ENCODE peak calls at places on chromosomes 1 and 21, in four cellular contexts. Z is IMR-90, I is spleen, P is heart right ventricle. W is an unnamed sample. For H3K4me1, the result is how much of the 10 kb centered on the place peaks cover.

GRCh38 chr1:3869751-3870301 is 12.6 kb downstream of the DFFB start:
- DNase-seq in P (no peak), I (no peak), Z (no peak), W (no peak)

GRCh38 chr21:25907573-25908275 is 173.0 kb downstream of the GABPA start:
- DNase-seq in P (no peak), I (no peak), Z (no peak), W (no peak)

GRCh38 chr1:8343044-8343443 is 25.1 kb downstream of the SLC45A1 start:
- DNase-seq in I (no peak), P (no peak), Z (no peak), W (no peak)

GRCh38 chr1:42933610-42934009 is 25.1 kb downstream of the SLC2A1 start:
- DNase-seq in P (no peak), Z (no peak), I (peak), W (no peak)

GRCh38 chr1:43056981-43057391 is 98.3 kb upstream of the SLC2A1 start:
- DNase-seq in I (no peak), P (no peak), Z (peak), W (no peak)

GRCh38 chr1:22056043-22056442 is 3.5 kb downstream of the CDC42 start:
- DNase-seq in Z (peak), P (no peak), I (no peak), W (no peak)

GRCh38 chr1:212982430-212983152 is 32.2 kb downstream of the VASH2 start:
- DNase-seq in Z (peak), I (no peak), P (no peak), W (no peak)

GRCh38 chr1:185824106-185824505 is 89.9 kb downstream of the HMCN1 start:
- DNase-seq in Z (no peak), I (no peak), P (no peak), W (no peak)

GRCh38 chr1:32933742-32934322 is 30.8 kb downstream of the RNF19B start:
- DNase-seq in Z (peak), P (no peak), I (no peak), W (peak)

GRCh38 chr1:19411612-19412011 is 73.7 kb downstream of the CAPZB start:
- DNase-seq in P (no peak), Z (no peak), I (no peak), W (no peak)

GRCh38 chr21:25507522-25507921 is 99.8 kb downstream of the MRPL39 start:
- DNase-seq in P (no peak), Z (peak), I (no peak), W (no peak)

GRCh38 chr1:117561551-117561950 is 44.3 kb upstream of the TENT5C start:
- DNase-seq in P (no peak), I (no peak), Z (no peak), W (no peak)

GRCh38 chr1:78722947-78723346 is 73.3 kb downstream of the IFI44 start:
- DNase-seq in P (no peak), Z (peak), I (no peak), W (no peak)

GRCh38 chr1:114126696-114127095 is 27.0 kb downstream of the SYT6 start:
- DNase-seq in P (no peak), Z (no peak), I (peak), W (no peak)

GRCh38 chr21:44391345-44392091 is 38.1 kb downstream of the TRPM2 start:
- DNase-seq in P (peak), Z (no peak), I (no peak), W (no peak)

GRCh38 chr1:206411321-206411720 is 59.0 kb upstream of the IKBKE start:
- DNase-seq in I (no peak), P (no peak), Z (no peak), W (no peak)

GRCh38 chr1:41758490-41758889 is 160.2 kb downstream of the HIVEP3 start:
- DNase-seq in I (no peak), Z (no peak), P (no peak), W (no peak)

GRCh38 chr1:223492044-223492443 is 98.8 kb downstream of the CCDC185 start:
- DNase-seq in P (no peak), Z (no peak), I (no peak), W (no peak)

GRCh38 chr1:241606544-241606943 is 33.6 kb downstream of the CHML start:
- DNase-seq in Z (no peak), I (no peak), P (no peak), W (no peak)

GRCh38 chr21:45414396-45415187 is 9.6 kb downstream of the COL18A1 start:
- DNase-seq in P (no peak), I (peak), Z (no peak), W (no peak)

GRCh38 chr1:218339267-218339831 is 5.8 kb upstream of the TGFB2 start:
- DNase-seq in I (no peak), Z (peak), P (no peak), W (no peak)

GRCh38 chr1:206706806-206707205 is 22.1 kb downstream of the MAPKAPK2 start:
- DNase-seq in I (no peak), P (no peak), Z (no peak), W (no peak)

GRCh38 chr1:76142771-76143540 is 68.4 kb downstream of the ST6GALNAC3 start:
- DNase-seq in I (no peak), P (no peak), Z (no peak), W (no peak)

GRCh38 chr21:36150192-36150711 is 6.4 kb upstream of the DOP1B start:
- DNase-seq in Z (peak), I (no peak), P (no peak), W (no peak)

GRCh38 chr1:181166377-181167196 is 78.1 kb downstream of the IER5 start:
- DNase-seq in Z (peak), I (no peak), P (no peak), W (peak)

GRCh38 chr1:30377230-30378022 is 346.0 kb downstream of the MATN1 start:
- DNase-seq in Z (no peak), I (no peak), P (no peak), W (no peak)

GRCh38 chr1:56834137-56834900 is 15.1 kb upstream of the FYB2 start:
- DNase-seq in Z (no peak), P (no peak), I (no peak), W (no peak)

GRCh38 chr1:184959626-184960025 is 14.7 kb downstream of the NIBAN1 start:
- DNase-seq in P (no peak), I (no peak), Z (no peak), W (no peak)

GRCh38 chr1:230185076-230186001 is 118.3 kb downstream of the GALNT2 start:
- DNase-seq in Z (no peak), P (no peak), I (no peak), W (no peak)

GRCh38 chr1:12127206-12127810 is 39.5 kb upstream of the TNFRSF1B start:
- DNase-seq in P (no peak), I (no peak), Z (no peak), W (no peak)

GRCh38 chr1:19439464-19440171 is 45.7 kb downstream of the CAPZB start:
- DNase-seq in Z (no peak), P (peak), I (no peak), W (no peak)

GRCh38 chr1:170562644-170563338 is 30.8 kb downstream of the GORAB start:
- DNase-seq in I (no peak), Z (peak), P (peak), W (no peak)

GRCh38 chr1:17617787-17618557 is 78.5 kb downstream of the ARHGEF10L start:
- DNase-seq in I (no peak), P (peak), Z (peak), W (no peak)

GRCh38 chr1:19086176-19086875 is 123.7 kb downstream of the UBR4 start:
- DNase-seq in P (peak), I (no peak), Z (no peak), W (no peak)

GRCh38 chr1:98794196-98794886 is 132.8 kb downstream of the SNX7 start:
- DNase-seq in Z (peak), P (no peak), I (no peak), W (peak)

GRCh38 chr1:86068126-86068805 is 88.3 kb downstream of the COL24A1 start:
- DNase-seq in I (no peak), P (no peak), Z (peak), W (no peak)

GRCh38 chr21:45158491-45159423 is 84.4 kb downstream of the ADARB1 start:
- DNase-seq in I (no peak), P (no peak), Z (no peak), W (no peak)

GRCh38 chr1:181149326-181150000 is 61.0 kb downstream of the IER5 start:
- DNase-seq in P (no peak), Z (no peak), I (peak), W (no peak)

GRCh38 chr1:166937962-166938361 is 37.4 kb downstream of the ILDR2 start:
- DNase-seq in I (no peak), Z (no peak), P (no peak), W (no peak)

DNA sequence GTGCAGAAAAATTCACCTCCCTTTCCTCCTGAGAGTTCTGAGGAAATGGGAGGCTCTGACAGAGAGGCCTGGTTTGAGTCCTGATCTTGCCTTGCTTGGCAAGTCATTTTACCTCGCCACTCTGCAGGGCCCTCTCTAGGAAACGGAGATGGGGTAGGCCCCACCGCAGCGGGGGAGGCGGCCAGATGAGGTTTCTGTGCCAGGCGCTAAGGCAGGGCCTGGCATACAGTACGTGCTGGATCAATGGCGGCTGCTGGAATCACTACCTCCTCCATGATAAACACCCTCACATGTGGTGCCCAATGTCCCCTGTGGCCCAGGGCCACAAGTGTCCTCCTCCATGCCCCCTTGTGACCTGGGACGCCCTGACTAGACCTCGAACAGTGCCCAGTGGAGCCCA is 499 bp upstream of the PLEKHG5 start:
- DNase-seq in Z (no peak), P (peak), I (no peak), W (no peak)
- H3K4me1 ChIP-seq in Z (under half), P (half or more), I (under half), W (under half)

GRCh38 chr1:205298191-205298994 is 23.2 kb downstream of the NUAK2 start:
- DNase-seq in I (no peak), Z (peak), P (no peak), W (peak)
- H3K4me3 ChIP-seq in I (no peak), Z (no peak), P (no peak), W (no peak)

DNA sequence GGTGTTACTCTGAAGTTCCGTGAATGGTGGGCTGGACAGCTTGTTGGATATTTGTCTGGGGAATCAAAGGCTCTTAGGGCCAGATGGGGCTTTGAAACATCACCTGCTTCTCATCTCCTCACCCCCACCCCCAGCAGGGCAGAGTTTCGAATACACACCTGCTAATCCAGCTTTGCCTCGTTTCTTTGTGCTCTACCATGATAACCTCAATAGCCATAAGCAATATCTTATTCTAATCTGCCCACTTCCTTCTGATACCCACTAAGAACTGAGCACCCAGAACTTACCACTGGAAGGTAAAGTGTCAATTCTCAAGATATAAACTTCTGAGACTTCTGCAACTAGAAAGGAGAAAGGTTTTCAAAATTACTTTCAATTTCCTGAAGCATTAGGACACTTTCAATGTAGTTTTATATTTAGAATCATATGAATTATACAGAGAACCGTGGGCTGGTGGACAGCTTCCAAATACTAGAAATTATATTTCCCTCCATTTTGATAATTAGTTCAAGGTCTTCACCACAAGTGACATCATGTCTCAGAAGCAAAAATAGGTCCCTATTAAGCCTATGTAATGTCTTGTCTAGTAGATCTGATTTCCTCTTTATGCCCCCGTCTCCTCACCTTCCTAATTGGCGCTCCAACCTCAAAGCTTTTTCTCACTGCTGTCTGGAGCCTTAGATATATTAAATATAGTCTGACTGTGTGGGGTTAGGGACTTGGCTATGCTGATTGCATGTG is 64.4 kb upstream of the NEK2 start:
- DNase-seq in I (no peak), Z (no peak), P (no peak), W (no peak)
- H3K4me1 ChIP-seq in I (under half), Z (under half), P (under half), W (half or more)

GRCh38 chr1:89823679-89824292 is 3.0 kb downstream of the LRRC8D start:
- DNase-seq in I (no peak), Z (no peak), P (no peak), W (no peak)

GRCh38 chr1:89822109-89822962 is 1.5 kb downstream of the LRRC8D start:
- DNase-seq in I (peak), P (no peak), Z (no peak), W (no peak)

GRCh38 chr1:89821322-89822108 is 683 bp downstream of the LRRC8D start:
- DNase-seq in I (peak), Z (peak), P (peak), W (no peak)

GRCh38 chr1:89820423-89821321 is at the start of gene LRRC8D:
- DNase-seq in Z (peak), I (peak), P (peak), W (no peak)

DNA sequence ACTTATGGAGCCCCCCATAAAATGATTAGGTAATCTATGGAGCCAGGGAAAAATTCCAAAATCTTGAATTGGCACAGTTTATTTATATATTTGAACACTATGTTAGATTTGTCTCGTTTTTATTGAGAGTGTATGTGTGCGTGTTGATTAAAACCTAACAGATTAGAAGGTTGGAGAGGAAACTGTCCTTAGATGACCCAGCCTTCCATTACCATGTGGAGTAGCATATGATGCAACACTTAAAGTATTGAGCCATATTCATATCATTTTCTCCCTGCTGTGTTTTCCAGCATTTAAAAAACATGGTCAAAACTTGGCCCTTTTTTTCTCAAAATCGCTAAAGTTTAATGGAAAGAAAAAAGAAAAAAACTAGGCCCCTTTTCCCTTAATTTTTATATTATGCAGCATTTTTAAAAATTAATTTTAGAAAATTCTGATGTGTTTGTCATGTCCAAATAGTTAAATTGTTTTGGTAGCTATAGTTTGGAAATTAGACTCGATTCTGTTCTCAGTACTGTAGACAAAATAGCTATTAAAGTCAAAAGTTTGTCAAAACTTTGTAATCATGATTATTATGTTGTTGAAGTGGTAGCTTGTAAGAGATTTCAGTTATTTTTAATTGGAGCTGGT is 2.3 kb downstream of the LRRC8D start:
- DNase-seq in P (no peak), I (no peak), Z (peak), W (no peak)
- H3K4me3 ChIP-seq in P (peak), I (no peak), Z (no peak), W (peak)

GRCh38 chr1:156691665-156692408 is 13.5 kb downstream of the CRABP2 start:
- DNase-seq in Z (peak), I (no peak), P (no peak), W (no peak)
- H3K4me1 ChIP-seq in Z (under half), I (under half), P (under half), W (half or more)

GRCh38 chr1:20555758-20556120 is 3.4 kb downstream of the FAM43B start:
- DNase-seq in P (no peak), I (no peak), Z (no peak), W (no peak)

GRCh38 chr1:20551161-20551560 is 1.2 kb upstream of the FAM43B start:
- DNase-seq in P (peak), Z (no peak), I (no peak), W (no peak)

GRCh38 chr1:20555025-20555757 is 2.8 kb downstream of the FAM43B start:
- DNase-seq in Z (peak), P (no peak), I (peak), W (no peak)

GRCh38 chr1:20552728-20553571 is 577 bp downstream of the FAM43B start:
- DNase-seq in Z (peak), P (peak), I (no peak), W (no peak)

DNA sequence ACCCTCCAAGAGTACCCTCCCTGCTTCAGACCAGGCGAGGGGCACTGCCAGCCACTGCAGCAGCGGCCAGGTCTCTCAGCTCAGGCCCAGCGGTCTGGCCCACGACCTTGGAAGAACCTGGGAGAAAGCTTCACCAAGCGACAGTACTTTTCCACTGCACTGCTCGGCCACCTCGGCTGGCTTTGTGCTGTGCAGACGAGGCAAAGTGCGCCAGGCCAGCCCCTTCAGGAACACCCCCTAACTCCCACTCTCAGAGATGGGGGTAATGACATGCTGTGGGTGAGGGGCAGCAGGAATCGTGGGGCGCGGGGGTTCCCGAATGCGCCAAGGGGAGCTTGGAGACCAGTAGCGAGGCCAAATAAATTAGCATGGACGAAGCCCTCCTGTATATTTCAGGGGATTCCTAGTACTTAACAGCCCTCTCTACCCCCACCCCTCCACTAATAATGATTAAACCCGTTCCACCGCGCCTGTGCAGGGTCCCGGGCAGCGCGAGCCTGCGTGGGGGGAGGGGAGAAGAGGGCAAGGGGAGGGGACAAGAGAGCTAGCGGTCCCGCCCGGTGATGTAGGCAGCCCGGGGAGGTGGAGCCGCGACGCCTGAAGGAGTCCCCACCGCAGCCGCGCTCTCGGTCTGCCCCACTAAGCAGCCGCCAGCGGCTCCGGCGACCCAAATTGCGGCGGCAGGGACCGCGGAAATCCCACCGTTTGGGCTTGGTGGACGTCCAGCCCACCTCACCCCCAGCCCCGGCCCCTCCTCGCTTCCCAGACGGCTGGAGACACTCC is at the start of gene FAM43B:
- DNase-seq in Z (no peak), P (peak), I (no peak), W (no peak)
- H3K4me3 ChIP-seq in Z (no peak), P (peak), I (peak), W (peak)

DNA sequence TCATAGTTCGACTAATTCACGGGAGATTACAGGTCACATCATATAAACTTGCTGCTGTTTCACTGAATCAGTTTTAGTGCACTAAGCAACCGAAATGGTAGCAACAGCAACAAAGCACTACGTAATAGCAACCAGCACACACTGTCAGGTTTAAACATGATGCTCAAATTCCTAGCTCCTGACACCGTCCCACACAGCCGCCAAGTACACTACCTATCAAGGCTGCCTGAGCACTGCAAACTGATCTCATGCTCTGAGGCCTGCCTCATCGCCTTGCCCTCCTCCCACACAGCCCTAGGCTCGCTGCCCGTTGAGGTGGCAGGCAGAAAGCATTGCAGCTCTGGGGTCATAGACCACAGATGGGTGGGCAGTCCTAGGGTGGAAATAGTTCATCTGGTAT is 12.4 kb downstream of the LAMC2 start:
- DNase-seq in I (no peak), Z (peak), P (no peak), W (no peak)
- H3K4me1 ChIP-seq in I (under half), Z (under half), P (under half), W (under half)

GRCh38 chr1:225880210-225880584 is 2.0 kb downstream of the TMEM63A start:
- DNase-seq in Z (no peak), P (no peak), I (peak), W (no peak)
- H3K4me3 ChIP-seq in Z (no peak), P (no peak), I (peak), W (no peak)

DNA sequence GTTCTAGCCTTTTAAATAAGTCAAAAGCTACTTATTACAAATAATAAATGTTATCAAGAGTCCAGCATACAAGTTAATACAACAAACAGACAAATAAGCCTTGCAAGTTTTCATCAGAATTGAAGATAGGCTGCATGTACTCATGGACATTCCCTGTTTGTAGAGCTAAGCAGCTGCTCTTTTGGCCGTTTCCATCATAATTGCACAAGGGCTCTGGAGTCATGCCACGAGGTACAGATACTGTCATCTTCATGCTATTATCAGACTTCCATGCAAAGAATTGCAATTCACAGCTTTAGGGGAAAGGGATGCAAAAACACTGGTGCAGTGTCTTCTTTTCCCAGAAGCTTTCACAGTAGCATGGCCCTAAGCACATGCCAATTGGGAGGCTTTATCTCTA is 52.8 kb upstream of the TBX15 start:
- DNase-seq in Z (peak), P (no peak), I (no peak), W (no peak)
- H3K4me1 ChIP-seq in Z (under half), P (under half), I (under half), W (under half)

W was measured in Panc1.